ENCODE peak calls at places on chromosomes 1 and 21, in ten cellular contexts. O is uterus, L is nephron progenitor cell, T is right atrium auricular region, P is adrenal gland, E is upper lobe of right lung, M is AG09319, D is neural crest cell, Q is fibroblast of mammary gland, K is progenitor cell of endocrine pancreas. S is an unnamed sample.

GRCh38 chr1:228101994-228102790 is 933 bp downstream of the C1orf35 start:
- DNase-seq in O (no peak), L (peak; percentile 74), T (no peak), P (peak; percentile 46), E (peak; percentile 81), M (no peak), D (peak; percentile 45), Q (no peak), K (peak; percentile 46), S (peak; percentile 82)

GRCh38 chr1:37797750-37798345 is 4.2 kb downstream of the MANEAL start:
- DNase-seq in O (no peak), L (no peak), T (no peak), P (no peak), E (peak; percentile 19), M (no peak), D (no peak), Q (peak; percentile 52), K (no peak), S (no peak)

GRCh38 chr21:31874817-31875216 is 2.0 kb downstream of the HUNK start:
- DNase-seq in O (peak; percentile 19), L (peak; percentile 49), T (no peak), P (no peak), E (no peak), M (no peak), D (no peak), Q (no peak), K (peak; percentile 21), S (no peak)

GRCh38 chr1:84156210-84156621 is 12.1 kb downstream of the PRKACB start:
- DNase-seq in O (no peak), L (no peak), T (no peak), P (no peak), E (no peak), M (peak; percentile 55), D (no peak), Q (peak; percentile 90), K (no peak), S (no peak)

GRCh38 chr1:179380299-179380698 is 14.5 kb downstream of the AXDND1 start:
- DNase-seq in O (no peak), L (no peak), T (no peak), P (no peak), E (no peak), M (no peak), D (no peak), Q (no peak), K (no peak), S (no peak)

GRCh38 chr1:74193908-74194307 is 4.1 kb downstream of the LRRIQ3 start:
- DNase-seq in O (no peak), L (no peak), T (no peak), P (peak; percentile 43), E (no peak), M (no peak), D (no peak), Q (peak; percentile 70), K (no peak), S (no peak)

GRCh38 chr1:115089443-115090340 is at the start of gene TSPAN2:
- DNase-seq in O (peak; percentile 88), L (peak; percentile 76), T (peak; percentile 78), P (peak; percentile 13), E (peak; percentile 73), M (no peak), D (peak; percentile 29), Q (peak; percentile 64), K (peak; percentile 65), S (peak; percentile 63)

GRCh38 chr1:197356723-197357533 is 88.9 kb downstream of the CRB1 start:
- DNase-seq in O (no peak), L (peak; percentile 28), T (no peak), P (peak; percentile 40), E (no peak), M (peak; percentile 15), D (peak; percentile 18), Q (peak; percentile 63), K (no peak), S (peak; percentile 45)

GRCh38 chr1:177913762-177914540 is 55.9 kb downstream of the SEC16B start:
- DNase-seq in O (no peak), L (peak; percentile 20), T (no peak), P (no peak), E (no peak), M (peak; percentile 20), D (no peak), Q (peak; percentile 67), K (no peak), S (no peak)

GRCh38 chr1:19563336-19564097 is 78.2 kb upstream of the CAPZB start:
- DNase-seq in O (peak; percentile 69), L (no peak), T (peak; percentile 70), P (peak; percentile 21), E (peak; percentile 66), M (no peak), D (no peak), Q (peak; percentile 73), K (no peak), S (no peak)

GRCh38 chr1:79811173-79811572 is 804.6 kb upstream of the ADGRL4 start:
- DNase-seq in O (no peak), L (no peak), T (no peak), P (no peak), E (no peak), M (no peak), D (no peak), Q (peak; percentile 80), K (no peak), S (no peak)

DNA sequence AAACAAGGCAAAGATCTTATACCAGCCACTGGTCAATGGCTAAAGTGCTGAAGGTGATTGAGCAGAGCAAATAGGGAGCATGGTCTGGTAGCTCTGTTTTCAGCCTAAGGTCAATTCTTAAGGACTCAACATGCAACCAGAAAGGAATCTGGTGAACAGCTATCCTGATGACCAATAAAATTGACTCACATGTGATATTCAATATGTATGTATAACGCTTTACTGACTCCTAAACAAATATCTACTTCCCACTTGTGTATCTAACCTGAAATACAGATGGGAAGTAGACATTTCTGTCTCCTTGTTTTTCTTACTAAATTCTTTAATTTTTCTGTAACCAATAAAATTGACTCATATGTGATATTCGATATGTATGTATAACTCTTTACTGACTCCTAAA is 24.9 kb upstream of the CTH start:
- DNase-seq in O (no peak), L (no peak), T (no peak), P (no peak), E (no peak), M (no peak), D (no peak), Q (no peak), K (no peak), S (no peak)
- TF ChIP-seq CTCF in O (no peak), L (no peak), T (no peak), P (no peak), E (no peak), M (no peak), D (no peak), Q (no peak), K (no peak), S (no peak)

DNA sequence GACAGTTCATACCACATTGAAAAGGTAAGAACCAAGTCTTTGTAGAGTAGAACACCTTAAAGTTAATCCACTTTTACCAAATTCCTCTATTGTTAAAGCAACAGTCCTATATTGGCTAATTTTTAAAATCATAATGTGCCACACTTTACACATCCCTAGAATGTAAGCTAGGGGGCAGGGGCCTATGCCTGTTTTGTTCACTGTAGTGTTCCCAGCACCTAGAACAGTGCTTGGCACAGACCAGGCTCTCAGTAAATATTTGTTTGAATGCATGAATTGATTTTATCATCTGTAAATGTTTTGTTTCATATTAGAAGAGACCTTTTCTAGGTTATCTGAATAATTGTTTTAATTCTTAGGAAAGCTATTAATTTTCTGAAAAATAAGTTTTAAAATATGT is 9.1 kb downstream of the SMAP2 start:
- DNase-seq in O (no peak), L (no peak), T (no peak), P (no peak), E (no peak), M (no peak), D (no peak), Q (no peak), K (no peak), S (no peak)
- TF ChIP-seq CTCF in O (no peak), L (no peak), T (no peak), P (no peak), E (no peak), M (no peak), D (no peak), Q (no peak), K (no peak), S (no peak)

GRCh38 chr21:27566521-27566920 is 599.6 kb upstream of the ADAMTS5 start:
- DNase-seq in O (no peak), L (no peak), T (no peak), P (no peak), E (no peak), M (no peak), D (no peak), Q (no peak), K (no peak), S (no peak)

GRCh38 chr21:27569091-27569490 is 602.2 kb upstream of the ADAMTS5 start:
- DNase-seq in O (no peak), L (no peak), T (no peak), P (no peak), E (no peak), M (no peak), D (no peak), Q (peak; percentile 33), K (no peak), S (no peak)

GRCh38 chr21:27562303-27562702 is 595.4 kb upstream of the ADAMTS5 start:
- DNase-seq in O (no peak), L (no peak), T (no peak), P (no peak), E (no peak), M (no peak), D (no peak), Q (no peak), K (no peak), S (no peak)

GRCh38 chr21:27564684-27565280 is 597.9 kb upstream of the ADAMTS5 start:
- DNase-seq in O (peak; percentile 27), L (peak; percentile 23), T (no peak), P (peak; percentile 17), E (no peak), M (peak; percentile 29), D (peak; percentile 25), Q (peak; percentile 72), K (no peak), S (no peak)

DNA sequence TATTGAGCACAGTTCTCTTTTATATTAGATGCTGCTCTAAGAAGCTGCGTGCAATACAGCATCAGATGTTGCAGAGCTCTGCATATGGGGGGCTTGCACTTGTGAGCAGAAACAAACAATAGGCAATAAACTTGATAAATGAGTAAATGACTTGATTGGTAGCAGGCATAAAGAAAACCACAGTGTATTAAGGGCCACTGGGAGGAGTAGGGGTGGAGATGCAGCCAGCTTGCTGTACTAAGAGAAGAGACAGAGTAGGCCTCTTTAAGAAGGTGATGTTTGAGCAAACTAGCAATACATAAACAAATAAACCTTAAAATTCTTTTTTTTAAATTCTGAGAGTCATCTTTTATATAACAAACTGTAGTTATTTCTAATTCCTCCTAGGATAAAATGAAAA is 598.5 kb upstream of the ADAMTS5 start:
- DNase-seq in O (no peak), L (no peak), T (no peak), P (no peak), E (no peak), M (no peak), D (no peak), Q (no peak), K (no peak), S (no peak)
- TF ChIP-seq CTCF in O (no peak), L (no peak), T (no peak), P (no peak), E (no peak), M (no peak), D (no peak), Q (no peak), K (no peak), S (no peak)

DNA sequence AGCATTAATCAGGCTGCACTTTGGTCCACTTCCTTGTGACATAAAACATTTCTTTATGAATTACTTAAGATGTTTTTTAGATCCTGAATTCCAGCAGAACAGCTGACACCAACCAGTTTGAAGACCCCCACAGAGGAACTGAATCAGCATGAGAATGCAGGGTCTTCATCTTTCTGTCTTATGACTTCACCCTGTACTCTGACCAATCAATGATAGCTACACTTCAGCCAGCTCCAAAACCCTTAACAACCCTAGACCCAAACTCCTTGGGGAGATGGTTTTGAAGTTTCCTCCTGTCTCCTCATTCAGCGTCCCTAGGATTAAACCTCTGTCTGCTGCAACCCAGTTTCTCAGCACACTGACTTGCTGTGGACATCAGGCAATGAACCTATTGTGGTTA is 175.0 kb downstream of the CTH start:
- DNase-seq in O (no peak), L (no peak), T (no peak), P (no peak), E (no peak), M (no peak), D (no peak), Q (no peak), K (no peak), S (no peak)
- TF ChIP-seq CTCF in O (no peak), L (no peak), T (no peak), P (no peak), E (no peak), M (no peak), D (no peak), Q (no peak), K (no peak), S (no peak)

S was measured in GM13977.